ENCODE peak calls at places on chromosomes 12 and 14, in five cellular contexts. S is WTC11; E is sigmoid colon; R is cardiac fibroblast; Y is CD4-positive, alpha-beta T cell. X is an unnamed sample.

GRCh38 chr14:77024171-77024627 is 4.3 kb downstream of the IRF2BPL start:
- DNase-seq in S (peak), E (peak), R (peak), Y (peak), X (no peak)

GRCh38 chr12:111359231-111359913 is 9.5 kb downstream of the PHETA1 start:
- DNase-seq in S (no peak), E (no peak), R (peak), Y (no peak), X (no peak)

GRCh38 chr14:21169587-21169986 is 13.7 kb upstream of the OR5AU1 start:
- DNase-seq in S (no peak), E (no peak), R (no peak), Y (no peak), X (no peak)

GRCh38 chr12:96034631-96035282 is 630 bp downstream of the LTA4H start:
- DNase-seq in S (no peak), E (no peak), R (peak), Y (no peak), X (peak)

GRCh38 chr14:21802441-21802840 is 128.8 kb upstream of the OR4E1 start:
- DNase-seq in S (no peak), E (no peak), R (no peak), Y (no peak), X (no peak)

GRCh38 chr12:24902521-24903304 is 46.2 kb downstream of the BCAT1 start:
- DNase-seq in S (peak), E (no peak), R (peak), Y (no peak), X (peak)

GRCh38 chr12:3527181-3527580 is 36.2 kb downstream of the PRMT8 start:
- DNase-seq in S (no peak), E (no peak), R (peak), Y (no peak), X (no peak)

GRCh38 chr12:70043490-70044138 is 199.6 kb upstream of the CNOT2 start:
- DNase-seq in S (no peak), E (no peak), R (peak), Y (no peak), X (no peak)

DNA sequence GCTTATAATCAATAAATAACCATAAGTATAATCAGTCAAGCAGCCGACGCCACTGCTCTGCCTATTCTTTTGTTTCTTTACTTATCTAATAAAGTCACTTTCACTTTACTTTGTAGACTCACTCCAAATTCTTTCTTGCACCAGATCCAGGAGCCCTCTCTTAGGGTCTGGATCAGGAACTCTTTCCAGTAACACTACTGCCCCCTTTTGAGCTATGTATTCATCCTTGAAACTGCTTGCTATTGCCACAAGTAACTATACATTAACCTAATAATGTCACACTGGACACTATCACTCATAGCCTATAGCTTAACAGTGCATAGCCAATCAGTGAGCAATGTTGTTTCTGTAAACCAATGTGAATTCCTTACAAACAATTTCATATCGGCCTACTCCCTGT is 2.8 kb upstream of the NID2 start:
- DNase-seq in S (no peak), E (no peak), R (peak), Y (no peak), X (no peak)
- TF ChIP-seq CTCF in S (no peak), E (no peak), R (peak), Y (no peak), X (peak)

DNA sequence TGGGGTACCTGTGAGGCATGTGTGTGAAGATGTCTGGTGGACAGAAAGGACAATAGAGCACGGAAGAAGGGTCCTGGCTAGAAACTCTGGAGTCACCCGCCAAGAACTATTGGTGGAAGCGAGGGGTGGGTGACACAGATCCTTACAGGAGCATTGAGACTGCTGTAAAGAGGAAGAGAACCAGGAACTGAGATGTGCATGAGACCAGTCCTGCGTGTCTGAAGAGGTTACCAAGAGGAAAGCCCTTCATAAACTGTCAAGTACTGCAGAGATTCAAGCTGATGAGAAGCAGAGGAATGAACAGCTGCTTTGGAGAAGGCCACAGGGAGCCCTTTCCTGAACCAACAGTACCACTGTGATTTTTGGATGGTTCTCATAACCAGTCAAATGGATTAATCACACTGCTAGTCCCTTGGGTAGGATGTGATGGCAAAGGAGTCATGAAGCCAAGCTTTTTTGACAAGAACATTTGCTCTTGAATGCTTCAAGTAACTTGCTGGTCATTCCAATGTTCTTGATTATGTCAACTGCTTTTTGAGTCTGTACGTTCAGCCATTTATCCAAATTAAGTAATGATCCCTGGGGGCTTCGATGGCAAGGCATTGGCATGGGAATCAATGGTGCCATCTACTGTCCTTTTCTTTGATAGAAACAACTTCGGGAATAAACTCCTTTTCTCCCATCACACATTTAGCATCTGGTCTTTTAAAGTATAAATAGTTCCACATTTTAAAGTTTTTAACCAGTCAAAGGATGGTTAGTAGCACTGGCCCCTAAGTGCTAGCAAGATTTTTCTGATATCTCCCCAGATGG is 42.9 kb downstream of the GPR135 start:
- DNase-seq in S (no peak), E (no peak), R (peak), Y (no peak), X (no peak)
- TF ChIP-seq CTCF in S (no peak), E (no peak), R (peak), Y (no peak), X (no peak)

DNA sequence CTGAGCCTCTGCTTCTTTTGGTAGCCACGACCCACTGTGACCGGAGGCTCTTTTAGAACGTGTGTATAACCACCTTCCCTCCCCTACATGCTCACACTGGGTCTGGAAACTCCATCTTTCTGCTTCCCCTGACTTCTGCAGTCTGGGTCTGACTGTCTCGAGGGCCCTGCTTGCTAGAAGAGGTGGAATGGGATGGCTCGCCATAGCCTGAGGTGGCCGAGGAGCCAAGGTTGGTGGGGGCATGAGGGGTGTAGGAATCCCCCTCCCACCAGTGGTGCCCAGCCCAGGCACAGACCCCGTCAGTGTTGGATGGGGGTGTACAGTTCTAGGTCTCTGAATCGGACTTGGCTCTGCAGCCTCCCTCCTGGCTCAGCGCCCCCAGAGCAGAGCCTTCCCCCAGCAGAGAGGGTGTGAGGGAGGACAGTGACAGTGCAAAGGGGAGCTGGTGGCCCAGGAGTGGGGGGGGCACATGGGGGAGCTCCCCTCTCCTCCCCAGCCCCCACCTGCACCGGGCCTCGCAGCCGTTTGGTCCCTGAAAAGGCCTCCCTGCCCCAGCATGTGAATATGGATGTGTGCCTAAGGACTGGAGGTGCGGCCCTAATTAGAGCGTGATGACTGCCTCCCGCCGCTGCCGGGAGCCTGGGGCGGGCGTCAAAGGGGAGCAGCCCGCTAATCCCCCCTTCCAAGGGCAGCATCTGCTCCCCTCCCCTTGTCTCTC is 196.3 kb upstream of the C14orf180 start:
- DNase-seq in S (no peak), E (peak), R (no peak), Y (no peak), X (no peak)
- TF ChIP-seq CTCF in S (no peak), E (no peak), R (no peak), Y (no peak), X (no peak)

DNA sequence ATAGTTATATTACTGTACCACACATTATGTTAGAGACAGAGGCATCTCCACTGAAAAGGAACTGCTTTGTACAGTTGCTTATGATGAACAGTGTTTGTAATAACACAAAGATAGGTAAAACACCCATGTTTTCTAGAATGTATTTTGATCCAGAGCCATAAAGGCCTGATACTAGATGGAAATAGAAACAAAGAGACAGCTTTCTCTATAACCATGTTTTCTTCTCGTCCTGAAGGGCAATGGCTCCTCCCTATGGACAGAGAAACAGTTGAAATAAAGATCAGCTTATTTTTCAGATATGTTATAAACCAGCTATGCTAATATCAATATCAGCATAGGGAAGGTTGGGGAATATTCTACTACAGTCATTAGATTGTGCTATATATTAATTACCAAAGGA is 109.2 kb downstream of the ATXN7L3B start:
- DNase-seq in S (no peak), E (no peak), R (peak), Y (no peak), X (no peak)
- TF ChIP-seq CTCF in S (no peak), E (no peak), R (no peak), Y (no peak), X (peak)

GRCh38 chr12:109716512-109717389 is 3.1 kb downstream of the FAM222A start:
- DNase-seq in S (no peak), E (peak), R (no peak), Y (no peak), X (no peak)
- TF ChIP-seq CTCF in S (no peak), E (no peak), R (no peak), Y (no peak), X (no peak)